ENCODE peak calls at places on chromosomes 2 and 18, in six cellular contexts. M is HepG2, C is GM12878, E is SK-N-SH, R is K562, Y is H1. K is an unnamed sample. For H3K27me3, the result is how much of the 10 kb centered on the place peaks cover.

GRCh38 chr2:200962821-200963128 is 685 bp downstream of the ORC2 start:
- DNase-seq in M (no peak), C (no peak), E (no peak), R (no peak), Y (no peak), K (no peak)

GRCh38 chr2:26685943-26686839 is 6.3 kb upstream of the KCNK3 start:
- DNase-seq in M (no peak), C (no peak), E (no peak), R (no peak), Y (no peak), K (no peak)

GRCh38 chr2:195658541-195658890 is 1.5 kb downstream of the SLC39A10 start:
- DNase-seq in M (peak), C (no peak), E (peak), R (no peak), Y (no peak), K (no peak)

GRCh38 chr2:242029422-242030225 is 160.1 kb downstream of the RTP5 start:
- DNase-seq in M (no peak), C (no peak), E (no peak), R (no peak), Y (no peak), K (no peak)

GRCh38 chr18:2547477-2548087 is 23.7 kb downstream of the METTL4 start:
- DNase-seq in M (peak), C (peak), E (peak), R (peak), Y (no peak), K (peak)

GRCh38 chr18:23927821-23928746 is 86.5 kb upstream of the TTC39C start:
- DNase-seq in M (no peak), C (no peak), E (no peak), R (no peak), Y (no peak), K (no peak)

GRCh38 chr2:231357931-231358330 is 37.6 kb upstream of the B3GNT7 start:
- DNase-seq in M (no peak), C (no peak), E (peak), R (peak), Y (no peak), K (no peak)

GRCh38 chr2:188291142-188291616 is 495 bp upstream of the GULP1 start:
- DNase-seq in M (no peak), C (no peak), E (peak), R (no peak), Y (no peak), K (no peak)

GRCh38 chr2:204226305-204226861 is 289.8 kb downstream of the ICOS start:
- DNase-seq in M (no peak), C (no peak), E (no peak), R (no peak), Y (no peak), K (no peak)

GRCh38 chr18:23191952-23192662 is 56.8 kb downstream of the CABLES1 start:
- DNase-seq in M (no peak), C (no peak), E (peak), R (no peak), Y (no peak), K (no peak)

GRCh38 chr18:22345733-22346132 is 72.0 kb downstream of the CTAGE1 start:
- DNase-seq in M (no peak), C (no peak), E (no peak), R (no peak), Y (no peak), K (no peak)

GRCh38 chr2:12856934-12857660 is 140.4 kb downstream of the TRIB2 start:
- DNase-seq in M (no peak), C (no peak), E (no peak), R (no peak), Y (no peak), K (peak)

GRCh38 chr2:127763776-127764175 is 47.2 kb downstream of the WDR33 start:
- DNase-seq in M (peak), C (no peak), E (no peak), R (no peak), Y (no peak), K (no peak)

GRCh38 chr2:107242811-107243210 is 356.8 kb upstream of the ST6GAL2 start:
- DNase-seq in M (no peak), C (no peak), E (no peak), R (no peak), Y (no peak), K (no peak)

DNA sequence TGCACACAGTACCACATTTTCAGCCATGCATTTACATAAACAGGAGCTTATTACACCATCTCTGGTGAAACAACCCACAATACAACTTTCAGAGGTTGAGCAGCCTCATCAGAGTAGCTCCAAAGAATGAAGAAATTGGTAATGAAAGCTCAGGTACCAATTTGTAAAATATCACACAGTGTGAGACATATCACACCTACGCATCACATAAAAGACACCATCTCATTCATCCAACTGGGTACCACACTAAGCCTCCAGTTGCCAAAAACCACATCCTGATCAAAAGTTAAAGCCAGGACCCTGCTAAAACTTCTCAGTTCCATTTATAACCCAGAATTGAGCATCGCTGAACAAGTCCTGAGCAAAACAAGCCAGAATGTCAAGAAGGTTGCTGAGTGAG is 4.6 kb downstream of the TMEM163 start:
- DNase-seq in M (no peak), C (no peak), E (no peak), R (no peak), Y (no peak), K (no peak)
- H3K27me3 ChIP-seq in M (half or more), C (under half), E (under half), R (under half), Y (under half), K (under half)

GRCh38 chr2:33023732-33024301 is 77.1 kb downstream of the LTBP1 start:
- DNase-seq in M (no peak), C (no peak), E (no peak), R (no peak), Y (no peak), K (no peak)

GRCh38 chr2:33024758-33025157 is 78.0 kb downstream of the LTBP1 start:
- DNase-seq in M (no peak), C (no peak), E (no peak), R (no peak), Y (no peak), K (no peak)

GRCh38 chr2:33021542-33022259 is 74.9 kb downstream of the LTBP1 start:
- DNase-seq in M (no peak), C (no peak), E (no peak), R (no peak), Y (no peak), K (no peak)

GRCh38 chr2:33022395-33022985 is 75.7 kb downstream of the LTBP1 start:
- DNase-seq in M (no peak), C (no peak), E (no peak), R (no peak), Y (no peak), K (no peak)

DNA sequence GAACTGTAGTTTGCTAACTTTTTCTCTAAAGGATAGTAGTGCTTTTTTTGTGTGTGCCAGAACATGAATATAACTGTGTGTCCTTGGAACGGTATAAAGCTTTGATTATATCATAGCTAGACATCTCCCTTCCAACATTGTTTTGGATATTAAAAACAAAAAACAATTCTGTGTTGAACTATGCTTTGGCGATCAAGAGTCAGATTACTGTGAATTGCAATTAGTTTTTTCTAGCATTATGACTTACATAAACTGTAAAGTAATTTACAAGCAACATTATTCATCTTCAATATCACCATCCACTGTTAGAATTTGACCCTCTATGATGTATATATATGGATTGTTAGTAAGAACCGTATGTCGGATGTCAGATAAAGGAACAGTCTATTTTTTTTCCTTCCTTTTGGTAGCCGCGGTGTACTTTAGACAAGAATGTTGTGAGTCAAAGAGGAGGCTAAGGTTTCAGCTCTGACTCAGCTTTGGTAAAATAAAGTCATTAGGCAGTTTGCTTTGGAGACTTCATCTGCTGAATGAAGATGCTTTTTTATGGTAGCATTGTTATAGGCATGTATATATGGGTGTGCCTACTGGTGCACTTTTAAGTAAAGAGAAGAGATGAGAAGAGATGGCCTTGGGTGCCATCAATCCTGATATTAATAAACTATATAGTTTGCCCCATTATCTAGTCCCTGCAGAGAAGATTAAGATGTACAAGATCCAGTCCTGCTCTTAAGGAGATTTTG is 76.4 kb downstream of the LTBP1 start:
- DNase-seq in M (peak), C (no peak), E (no peak), R (peak), Y (no peak), K (no peak)
- H3K27ac ChIP-seq in M (no peak), C (no peak), E (peak), R (peak), Y (no peak), K (no peak)

GRCh38 chr18:79495591-79496071 is 99.9 kb downstream of the NFATC1 start:
- DNase-seq in M (no peak), C (no peak), E (no peak), R (no peak), Y (no peak), K (no peak)
- TF ChIP-seq GABPA in M (no peak), C (no peak), E (no peak), R (no peak), Y (no peak), K (no peak)

GRCh38 chr18:34121157-34121807 is 103.4 kb downstream of the NOL4 start:
- DNase-seq in M (peak), C (no peak), E (no peak), R (no peak), Y (no peak), K (no peak)
- H3K27me3 ChIP-seq in M (under half), C (under half), E (under half), R (under half), Y (under half), K (under half)

GRCh38 chr2:66578067-66578852 is 143.3 kb downstream of the MEIS1 start:
- DNase-seq in M (no peak), C (no peak), E (no peak), R (no peak), Y (no peak), K (no peak)

GRCh38 chr2:66579494-66579893 is 144.6 kb downstream of the MEIS1 start:
- DNase-seq in M (no peak), C (no peak), E (no peak), R (no peak), Y (no peak), K (no peak)

GRCh38 chr2:66580343-66580954 is 145.5 kb downstream of the MEIS1 start:
- DNase-seq in M (no peak), C (no peak), E (no peak), R (no peak), Y (no peak), K (no peak)

GRCh38 chr2:66577331-66578041 is 142.6 kb downstream of the MEIS1 start:
- DNase-seq in M (no peak), C (no peak), E (no peak), R (no peak), Y (no peak), K (no peak)

GRCh38 chr2:66578853-66579158 is 143.9 kb downstream of the MEIS1 start:
- DNase-seq in M (no peak), C (no peak), E (no peak), R (no peak), Y (no peak), K (no peak)
- H3K27ac ChIP-seq in M (no peak), C (no peak), E (no peak), R (no peak), Y (no peak), K (no peak)

GRCh38 chr2:168028377-168028776 is 219.0 kb downstream of the STK39 start:
- DNase-seq in M (peak), C (no peak), E (no peak), R (no peak), Y (no peak), K (no peak)

GRCh38 chr2:168029071-168029470 is 218.3 kb downstream of the STK39 start:
- DNase-seq in M (no peak), C (no peak), E (no peak), R (no peak), Y (no peak), K (no peak)

GRCh38 chr2:168024459-168024858 is 222.9 kb downstream of the STK39 start:
- DNase-seq in M (no peak), C (no peak), E (no peak), R (no peak), Y (no peak), K (no peak)

GRCh38 chr2:168030862-168031624 is 216.4 kb downstream of the STK39 start:
- DNase-seq in M (no peak), C (peak), E (no peak), R (no peak), Y (no peak), K (no peak)

GRCh38 chr2:168025487-168026203 is 221.8 kb downstream of the STK39 start:
- DNase-seq in M (no peak), C (no peak), E (no peak), R (no peak), Y (no peak), K (no peak)
- TF ChIP-seq GABPA in M (no peak), C (no peak), E (no peak), R (no peak), Y (no peak), K (no peak)

DNA sequence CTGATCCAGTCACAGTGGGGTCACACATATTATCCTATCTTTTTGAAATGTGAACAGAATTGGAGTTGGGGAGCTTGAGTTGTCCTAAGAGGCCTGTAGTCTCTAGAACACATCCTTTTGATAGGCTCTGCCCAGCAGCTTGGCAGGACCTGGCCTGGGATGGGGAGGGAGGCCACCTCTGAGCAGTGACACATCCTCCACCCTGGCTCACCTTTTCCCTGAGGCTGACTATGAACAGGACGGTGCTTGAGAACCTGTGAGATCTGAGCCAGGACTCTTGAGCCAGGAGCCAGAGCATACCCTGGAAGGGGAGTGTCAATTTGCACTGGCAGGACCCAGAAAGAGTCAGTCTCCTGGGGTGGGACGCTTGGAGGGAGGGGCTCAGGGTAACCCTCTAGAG is 17.7 kb upstream of the ATP6V1B1 start:
- DNase-seq in M (no peak), C (no peak), E (no peak), R (no peak), Y (no peak), K (no peak)
- H3K27me3 ChIP-seq in M (under half), C (under half), E (under half), R (under half), Y (under half), K (under half)